ENCODE peak calls at places on chromosomes 2 and 18, in seven cellular contexts. One of them, this sample, is unnamed.

GRCh38 chr2:84940088-84940470 is 30.9 kb upstream of the KCMF1 start:
- DNase-seq in epithelial cell of esophagus: no peak
- DNase-seq in fibroblast of the aortic adventitia: no peak
- DNase-seq in body of pancreas: no peak
- DNase-seq in MM.1S: peak; percentile 35
- DNase-seq in uterus: no peak
- DNase-seq in fibroblast of villous mesenchyme: no peak
- DNase-seq in this sample: no peak

GRCh38 chr2:8379134-8379533 is 302.7 kb upstream of the ID2 start:
- DNase-seq in epithelial cell of esophagus: no peak
- DNase-seq in fibroblast of the aortic adventitia: no peak
- DNase-seq in body of pancreas: no peak
- DNase-seq in MM.1S: no peak
- DNase-seq in uterus: no peak
- DNase-seq in fibroblast of villous mesenchyme: no peak
- DNase-seq in this sample: no peak

GRCh38 chr2:140863713-140864112 is 1267.1 kb downstream of the LRP1B start:
- DNase-seq in epithelial cell of esophagus: peak; percentile 70
- DNase-seq in fibroblast of the aortic adventitia: peak; percentile 88
- DNase-seq in body of pancreas: no peak
- DNase-seq in MM.1S: peak; percentile 41
- DNase-seq in uterus: no peak
- DNase-seq in fibroblast of villous mesenchyme: peak; percentile 39
- DNase-seq in this sample: peak; percentile 30

GRCh38 chr2:240820607-240821428 is 799 bp upstream of the KIF1A start:
- DNase-seq in epithelial cell of esophagus: no peak
- DNase-seq in fibroblast of the aortic adventitia: no peak
- DNase-seq in body of pancreas: no peak
- DNase-seq in MM.1S: no peak
- DNase-seq in uterus: no peak
- DNase-seq in fibroblast of villous mesenchyme: no peak
- DNase-seq in this sample: no peak

GRCh38 chr2:222424729-222425671 is 657 bp downstream of the SGPP2 start:
- DNase-seq in epithelial cell of esophagus: no peak
- DNase-seq in fibroblast of the aortic adventitia: no peak
- DNase-seq in body of pancreas: no peak
- DNase-seq in MM.1S: peak; percentile 14
- DNase-seq in uterus: no peak
- DNase-seq in fibroblast of villous mesenchyme: no peak
- DNase-seq in this sample: no peak

GRCh38 chr2:221710744-221711143 is 138.6 kb upstream of the EPHA4 start:
- DNase-seq in epithelial cell of esophagus: no peak
- DNase-seq in fibroblast of the aortic adventitia: peak; percentile 4
- DNase-seq in body of pancreas: no peak
- DNase-seq in MM.1S: no peak
- DNase-seq in uterus: no peak
- DNase-seq in fibroblast of villous mesenchyme: no peak
- DNase-seq in this sample: no peak

GRCh38 chr2:128314348-128315121 is 4.1 kb downstream of the HS6ST1 start:
- DNase-seq in epithelial cell of esophagus: no peak
- DNase-seq in fibroblast of the aortic adventitia: no peak
- DNase-seq in body of pancreas: peak; percentile 43
- DNase-seq in MM.1S: no peak
- DNase-seq in uterus: no peak
- DNase-seq in fibroblast of villous mesenchyme: no peak
- DNase-seq in this sample: no peak

GRCh38 chr2:108640731-108641130 is 78.6 kb upstream of the RANBP2 start:
- DNase-seq in epithelial cell of esophagus: peak; percentile 84
- DNase-seq in fibroblast of the aortic adventitia: peak; percentile 88
- DNase-seq in body of pancreas: no peak
- DNase-seq in MM.1S: no peak
- DNase-seq in uterus: no peak
- DNase-seq in fibroblast of villous mesenchyme: peak; percentile 89
- DNase-seq in this sample: peak; percentile 32

GRCh38 chr2:45941758-45942738 is 290.6 kb downstream of the PRKCE start:
- DNase-seq in epithelial cell of esophagus: no peak
- DNase-seq in fibroblast of the aortic adventitia: peak; percentile 56
- DNase-seq in body of pancreas: no peak
- DNase-seq in MM.1S: no peak
- DNase-seq in uterus: no peak
- DNase-seq in fibroblast of villous mesenchyme: peak; percentile 82
- DNase-seq in this sample: no peak

GRCh38 chr2:129888461-129888860 is 91.0 kb upstream of the RAB6C start:
- DNase-seq in epithelial cell of esophagus: no peak
- DNase-seq in fibroblast of the aortic adventitia: no peak
- DNase-seq in body of pancreas: no peak
- DNase-seq in MM.1S: no peak
- DNase-seq in uterus: no peak
- DNase-seq in fibroblast of villous mesenchyme: no peak
- DNase-seq in this sample: no peak

GRCh38 chr2:238638982-238639341 is 208.9 kb upstream of the TWIST2 start:
- DNase-seq in epithelial cell of esophagus: no peak
- DNase-seq in fibroblast of the aortic adventitia: no peak
- DNase-seq in body of pancreas: no peak
- DNase-seq in MM.1S: no peak
- DNase-seq in uterus: no peak
- DNase-seq in fibroblast of villous mesenchyme: no peak
- DNase-seq in this sample: no peak

GRCh38 chr18:57803119-57803969 is at the start of gene ATP8B1:
- DNase-seq in epithelial cell of esophagus: peak; percentile 96
- DNase-seq in fibroblast of the aortic adventitia: peak; percentile 74
- DNase-seq in body of pancreas: peak; percentile 99
- DNase-seq in MM.1S: no peak
- DNase-seq in uterus: peak; percentile 79
- DNase-seq in fibroblast of villous mesenchyme: peak; percentile 68
- DNase-seq in this sample: no peak

DNA sequence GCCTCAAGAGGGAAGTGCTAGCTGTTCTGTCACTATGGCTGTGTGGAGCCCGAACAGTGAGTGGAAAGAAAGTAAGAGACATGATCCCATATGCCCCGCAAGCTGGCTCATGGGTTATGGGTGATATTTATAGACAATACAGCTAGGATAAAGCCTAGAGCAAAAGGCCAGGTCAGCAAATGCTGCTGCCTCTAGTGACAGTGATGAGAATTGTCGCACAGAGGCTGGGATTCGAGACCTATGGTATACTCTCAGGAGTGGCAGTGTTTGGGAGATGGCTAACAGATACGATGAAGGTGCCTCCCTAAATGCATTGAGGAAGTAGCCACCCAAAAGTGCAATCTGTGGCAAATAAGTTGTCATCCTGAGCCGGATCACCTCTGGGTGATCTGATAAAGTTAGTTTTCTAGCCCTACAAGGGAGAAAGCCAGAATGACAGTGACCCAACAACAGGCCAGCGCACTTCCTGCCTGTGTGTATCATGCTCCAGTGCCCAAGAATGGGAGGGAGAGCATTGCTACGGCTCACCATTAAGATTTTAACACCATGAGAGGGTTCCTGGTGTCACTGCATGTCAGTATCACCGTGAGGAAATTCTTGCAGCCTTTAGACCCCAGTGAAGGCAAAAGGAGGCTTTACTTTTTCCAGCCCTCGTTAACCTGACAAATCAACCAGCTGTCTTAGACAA is 92.3 kb upstream of the TGFA start:
- DNase-seq in epithelial cell of esophagus: peak; percentile 11
- DNase-seq in fibroblast of the aortic adventitia: no peak
- DNase-seq in body of pancreas: no peak
- DNase-seq in MM.1S: peak; percentile 21
- DNase-seq in uterus: no peak
- DNase-seq in fibroblast of villous mesenchyme: no peak
- DNase-seq in this sample: no peak
- TF ChIP-seq CTCF in epithelial cell of esophagus: peak; percentile 27
- TF ChIP-seq CTCF in fibroblast of the aortic adventitia: peak; percentile 28
- TF ChIP-seq CTCF in body of pancreas: no peak
- TF ChIP-seq CTCF in MM.1S: peak; percentile 25
- TF ChIP-seq CTCF in uterus: no peak
- TF ChIP-seq CTCF in fibroblast of villous mesenchyme: no peak
- TF ChIP-seq CTCF in this sample: peak; percentile 42

GRCh38 chr2:136399667-136400316 is 281.8 kb upstream of the CXCR4 start:
- DNase-seq in epithelial cell of esophagus: peak; percentile 58
- DNase-seq in fibroblast of the aortic adventitia: no peak
- DNase-seq in body of pancreas: no peak
- DNase-seq in MM.1S: no peak
- DNase-seq in uterus: no peak
- DNase-seq in fibroblast of villous mesenchyme: no peak
- DNase-seq in this sample: no peak
- H3K4me3 ChIP-seq in epithelial cell of esophagus: no peak overlapping the region
- H3K4me3 ChIP-seq in fibroblast of the aortic adventitia: no peak overlapping the region
- H3K4me3 ChIP-seq in body of pancreas: no peak overlapping the region
- H3K4me3 ChIP-seq in MM.1S: no peak overlapping the region
- H3K4me3 ChIP-seq in uterus: no peak overlapping the region
- H3K4me3 ChIP-seq in fibroblast of villous mesenchyme: no peak overlapping the region
- H3K4me3 ChIP-seq in this sample: no peak overlapping the region

GRCh38 chr2:234556848-234557573 is 60.1 kb upstream of the ARL4C start:
- DNase-seq in epithelial cell of esophagus: peak; percentile 68
- DNase-seq in fibroblast of the aortic adventitia: peak; percentile 35
- DNase-seq in body of pancreas: no peak
- DNase-seq in MM.1S: no peak
- DNase-seq in uterus: no peak
- DNase-seq in fibroblast of villous mesenchyme: no peak
- DNase-seq in this sample: no peak

GRCh38 chr2:234559609-234560008 is 62.7 kb upstream of the ARL4C start:
- DNase-seq in epithelial cell of esophagus: peak; percentile 77
- DNase-seq in fibroblast of the aortic adventitia: no peak
- DNase-seq in body of pancreas: no peak
- DNase-seq in MM.1S: no peak
- DNase-seq in uterus: no peak
- DNase-seq in fibroblast of villous mesenchyme: no peak
- DNase-seq in this sample: no peak

GRCh38 chr2:234555616-234556249 is 58.9 kb upstream of the ARL4C start:
- DNase-seq in epithelial cell of esophagus: no peak
- DNase-seq in fibroblast of the aortic adventitia: no peak
- DNase-seq in body of pancreas: no peak
- DNase-seq in MM.1S: no peak
- DNase-seq in uterus: no peak
- DNase-seq in fibroblast of villous mesenchyme: peak; percentile 72
- DNase-seq in this sample: no peak

GRCh38 chr2:234555161-234555560 is 58.3 kb upstream of the ARL4C start:
- DNase-seq in epithelial cell of esophagus: no peak
- DNase-seq in fibroblast of the aortic adventitia: no peak
- DNase-seq in body of pancreas: no peak
- DNase-seq in MM.1S: no peak
- DNase-seq in uterus: no peak
- DNase-seq in fibroblast of villous mesenchyme: no peak
- DNase-seq in this sample: no peak

DNA sequence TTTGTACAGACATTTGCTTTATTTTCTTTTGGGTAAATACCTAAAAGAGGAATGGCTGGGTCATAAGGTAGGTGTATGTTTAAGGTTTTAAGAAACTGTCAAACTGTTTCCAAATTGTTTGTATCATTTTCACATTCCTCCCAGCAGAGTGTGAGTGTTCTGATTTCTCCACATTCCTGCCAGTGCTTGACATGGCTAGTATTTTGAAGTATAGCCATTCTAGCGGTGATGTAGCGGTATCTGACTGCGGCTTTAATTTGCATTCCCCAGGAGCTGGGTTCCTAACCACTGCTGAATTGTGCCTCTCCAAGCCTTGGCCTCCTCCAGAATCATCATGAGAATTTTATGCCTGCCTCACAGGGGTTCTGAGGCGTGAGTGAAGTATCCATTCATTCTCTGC is 61.8 kb upstream of the ARL4C start:
- DNase-seq in epithelial cell of esophagus: no peak
- DNase-seq in fibroblast of the aortic adventitia: peak; percentile 28
- DNase-seq in body of pancreas: no peak
- DNase-seq in MM.1S: no peak
- DNase-seq in uterus: no peak
- DNase-seq in fibroblast of villous mesenchyme: no peak
- DNase-seq in this sample: no peak
- TF ChIP-seq CTCF in epithelial cell of esophagus: peak; percentile 23
- TF ChIP-seq CTCF in fibroblast of the aortic adventitia: peak; percentile 17
- TF ChIP-seq CTCF in body of pancreas: no peak
- TF ChIP-seq CTCF in MM.1S: no peak
- TF ChIP-seq CTCF in uterus: no peak
- TF ChIP-seq CTCF in fibroblast of villous mesenchyme: no peak
- TF ChIP-seq CTCF in this sample: peak; percentile 42

GRCh38 chr18:77967071-77967470 is 717.4 kb downstream of the GALR1 start:
- DNase-seq in epithelial cell of esophagus: no peak
- DNase-seq in fibroblast of the aortic adventitia: no peak
- DNase-seq in body of pancreas: no peak
- DNase-seq in MM.1S: no peak
- DNase-seq in uterus: no peak
- DNase-seq in fibroblast of villous mesenchyme: no peak
- DNase-seq in this sample: no peak
- H3K4me3 ChIP-seq in epithelial cell of esophagus: no peak overlapping the region
- H3K4me3 ChIP-seq in fibroblast of the aortic adventitia: no peak overlapping the region
- H3K4me3 ChIP-seq in body of pancreas: no peak overlapping the region
- H3K4me3 ChIP-seq in MM.1S: no peak overlapping the region
- H3K4me3 ChIP-seq in uterus: no peak overlapping the region
- H3K4me3 ChIP-seq in fibroblast of villous mesenchyme: no peak overlapping the region
- H3K4me3 ChIP-seq in this sample: no peak overlapping the region

This sample was measured in retinal pigment epithelial cell.